ENCODE peak calls at places on chromosomes 2 and 18, in four cellular contexts. A is esophagus muscularis mucosa, G is ovary, D is kidney. S is an unnamed sample.

GRCh38 chr2:49251766-49252165 is 97.5 kb upstream of the FSHR start:
- DNase-seq in A (no peak), D (no peak), G (no peak), S (no peak)

GRCh38 chr2:70123829-70124117 is 36.5 kb downstream of the PCBP1 start:
- DNase-seq in G (no peak), A (no peak), D (no peak), S (no peak)

GRCh38 chr2:167954500-167954899 is 292.9 kb downstream of the STK39 start:
- DNase-seq in A (no peak), G (no peak), D (no peak), S (no peak)

GRCh38 chr18:45940724-45941123 is 26.4 kb downstream of the EPG5 start:
- DNase-seq in A (no peak), G (no peak), D (no peak), S (no peak)

GRCh38 chr2:226308981-226309380 is 490.6 kb downstream of the IRS1 start:
- DNase-seq in D (no peak), G (no peak), A (no peak), S (no peak)

GRCh38 chr2:121028577-121028976 is 256.4 kb downstream of the TFCP2L1 start:
- DNase-seq in A (peak; percentile 57), G (no peak), D (no peak), S (no peak)

GRCh38 chr18:23595610-23596009 is 9.3 kb upstream of the NPC1 start:
- DNase-seq in A (no peak), D (no peak), G (no peak), S (no peak)

GRCh38 chr2:46814160-46814559 is 101.4 kb downstream of the MCFD2 start:
- DNase-seq in D (peak; percentile 97), G (peak; percentile 66), A (peak; percentile 96), S (peak; percentile 30)

GRCh38 chr2:152573168-152573567 is 144.1 kb downstream of the PRPF40A start:
- DNase-seq in D (no peak), G (no peak), A (peak; percentile 78), S (no peak)

GRCh38 chr18:57771183-57771582 is 31.9 kb downstream of the ATP8B1 start:
- DNase-seq in D (no peak), G (no peak), A (no peak), S (peak; percentile 32)

GRCh38 chr2:112276954-112277353 is 1.6 kb downstream of the ZC3H6 start:
- DNase-seq in G (no peak), D (no peak), A (no peak), S (no peak)

GRCh38 chr2:109238580-109238979 is 109.6 kb downstream of the SH3RF3 start:
- DNase-seq in G (no peak), A (peak; percentile 94), D (peak; percentile 89), S (no peak)

GRCh38 chr2:167196461-167197252 is 308.4 kb downstream of the XIRP2 start:
- DNase-seq in A (no peak), D (no peak), G (no peak), S (peak; percentile 9)

GRCh38 chr2:25587361-25587760 is 86.0 kb downstream of the DTNB start:
- DNase-seq in A (no peak), G (no peak), D (no peak), S (no peak)

GRCh38 chr18:13461488-13461887 is 242.9 kb downstream of the LDLRAD4 start:
- DNase-seq in D (no peak), G (no peak), A (no peak), S (no peak)

GRCh38 chr18:70288851-70289328 is at the start of gene SOCS6:
- DNase-seq in A (no peak), G (peak; percentile 67), D (peak; percentile 90), S (peak; percentile 82)

GRCh38 chr2:174970092-174970491 is 35.1 kb downstream of the CHN1 start:
- DNase-seq in G (no peak), D (no peak), A (no peak), S (no peak)

GRCh38 chr2:234291765-234292204 is 205.1 kb downstream of the ARL4C start:
- DNase-seq in D (peak; percentile 74), A (no peak), G (no peak), S (peak; percentile 52)
- H3K4me1 ChIP-seq in D (peaks cover 5% of the 10 kb centered on the region), A (no peaks in the 10 kb centered on the region), G (no peaks in the 10 kb centered on the region), S (no peaks in the 10 kb centered on the region)

GRCh38 chr2:10407432-10407831 is 40.7 kb downstream of the ODC1 start:
- DNase-seq in D (no peak), G (no peak), A (no peak), S (no peak)
- H3K4me1 ChIP-seq in D (peaks cover 39% of the 10 kb centered on the region), G (peaks cover 1% of the 10 kb centered on the region), A (peaks cover 63% of the 10 kb centered on the region), S (peaks cover 13% of the 10 kb centered on the region)

DNA sequence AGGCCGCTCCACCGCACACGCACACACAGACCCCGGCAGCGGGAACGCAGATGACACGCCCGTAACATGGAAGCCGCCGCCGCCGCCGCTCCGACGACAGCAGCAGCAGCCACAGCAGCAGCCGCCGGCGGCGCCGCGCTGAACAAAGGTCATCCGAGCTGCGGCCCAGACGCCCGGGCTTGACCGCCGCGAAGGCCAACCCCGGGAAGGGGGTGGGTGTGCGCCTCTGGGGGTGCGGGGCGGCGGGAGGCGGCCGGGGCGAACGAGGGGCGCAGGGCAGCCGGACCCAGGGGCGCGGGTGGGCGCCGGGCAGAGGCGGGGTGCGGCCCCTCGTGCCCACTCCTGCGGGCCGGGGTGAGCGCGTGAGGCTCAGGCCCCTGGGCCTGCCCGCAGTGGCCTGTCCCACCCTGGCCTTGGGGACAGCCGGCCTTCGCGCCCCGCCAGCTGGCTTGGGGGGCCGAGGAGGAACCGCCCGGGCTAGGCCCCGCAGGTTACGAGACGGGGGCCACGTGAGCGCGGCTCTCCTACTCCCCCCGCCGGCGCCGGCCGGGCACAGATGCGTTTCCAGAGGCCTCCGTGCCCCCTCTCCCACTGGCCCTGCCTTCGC is 1.0 kb upstream of the ZNF532 start:
- DNase-seq in A (no peak), G (peak; percentile 76), D (peak; percentile 90), S (peak; percentile 79)
- H3K4me1 ChIP-seq in A (peaks cover 87% of the 10 kb centered on the region), G (peaks cover 28% of the 10 kb centered on the region), D (peaks cover 34% of the 10 kb centered on the region), S (peaks cover 78% of the 10 kb centered on the region)

GRCh38 chr2:99939135-99939534 is 203.3 kb downstream of the AFF3 start:
- DNase-seq in D (no peak), A (no peak), G (no peak), S (peak; percentile 38)

GRCh38 chr2:99938250-99938649 is 204.1 kb downstream of the AFF3 start:
- DNase-seq in D (no peak), A (peak; percentile 75), G (no peak), S (no peak)

GRCh38 chr2:99936065-99936464 is 206.3 kb downstream of the AFF3 start:
- DNase-seq in A (peak; percentile 74), G (no peak), D (no peak), S (no peak)

GRCh38 chr2:99933894-99934650 is 208.3 kb downstream of the AFF3 start:
- DNase-seq in A (peak; percentile 68), G (no peak), D (no peak), S (no peak)

DNA sequence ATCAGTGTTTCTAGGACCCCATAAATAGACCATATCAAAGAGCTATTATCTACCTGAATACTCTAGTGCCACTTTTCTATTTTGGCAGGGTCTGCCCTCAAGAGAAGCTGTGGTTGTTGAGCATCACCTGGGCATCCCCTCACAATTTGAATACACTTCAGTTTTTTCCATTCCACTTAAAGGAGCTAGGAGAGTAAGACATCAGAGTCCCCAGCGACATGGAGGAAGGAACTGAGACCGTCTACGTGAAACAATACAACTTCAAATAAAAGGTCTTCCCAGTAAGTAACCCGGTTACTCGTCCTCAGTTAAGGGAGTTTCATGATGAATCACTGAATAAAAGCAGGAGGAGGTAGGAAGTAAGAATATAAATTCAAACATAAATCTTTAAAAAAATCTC is 206.7 kb downstream of the AFF3 start:
- DNase-seq in A (peak; percentile 42), G (no peak), D (no peak), S (no peak)
- H3K4me1 ChIP-seq in A (no peaks in the 10 kb centered on the region), G (peaks cover 2% of the 10 kb centered on the region), D (no peaks in the 10 kb centered on the region), S (peaks cover 11% of the 10 kb centered on the region)

DNA sequence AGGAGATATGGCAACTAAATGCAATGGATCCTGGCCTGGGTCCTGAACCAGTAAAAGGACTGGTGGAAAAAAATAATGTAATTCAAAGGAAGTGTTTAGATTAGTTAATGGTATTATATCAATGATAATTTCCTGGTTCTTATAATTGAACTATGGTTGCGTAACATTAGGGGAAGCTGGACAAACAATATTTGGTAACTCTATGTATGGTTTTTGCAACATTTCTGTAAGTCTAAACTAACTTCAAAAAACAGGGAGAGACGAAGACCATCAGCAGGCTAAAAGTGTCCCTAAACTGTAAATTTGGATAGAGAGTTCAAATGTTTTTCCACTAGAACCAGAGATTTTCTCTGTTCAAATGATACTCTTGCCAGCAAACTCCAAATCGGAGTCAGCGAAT is 36.9 kb downstream of the KLF7 start:
- DNase-seq in G (no peak), D (no peak), A (no peak), S (no peak)
- H3K4me1 ChIP-seq in G (peaks cover 9% of the 10 kb centered on the region), D (peaks cover 8% of the 10 kb centered on the region), A (peaks cover 78% of the 10 kb centered on the region), S (peaks cover 10% of the 10 kb centered on the region)

DNA sequence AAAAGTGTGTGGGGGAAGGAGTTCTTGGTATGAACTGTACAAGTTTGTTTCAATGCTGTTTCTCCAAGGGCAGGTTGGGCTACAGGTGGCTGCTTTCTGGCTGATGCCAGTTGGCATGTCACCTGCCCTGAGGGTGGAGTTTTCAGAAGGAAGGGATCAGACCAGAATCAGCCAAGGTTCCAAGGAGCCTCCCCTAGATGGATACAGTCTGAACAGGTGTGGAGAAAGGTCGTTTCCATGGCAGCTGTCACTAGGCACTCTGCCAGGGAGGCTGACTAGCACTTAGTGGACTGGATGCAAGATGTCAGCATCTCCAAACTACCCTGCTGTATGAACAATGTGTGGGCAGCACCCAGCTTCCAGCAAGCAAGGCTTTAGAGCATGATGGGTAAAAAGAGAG is 444.4 kb upstream of the HNRNPA3 start:
- DNase-seq in D (peak; percentile 82), G (no peak), A (no peak), S (no peak)
- H3K4me1 ChIP-seq in D (no peaks in the 10 kb centered on the region), G (no peaks in the 10 kb centered on the region), A (no peaks in the 10 kb centered on the region), S (no peaks in the 10 kb centered on the region)

GRCh38 chr2:163717993-163718680 is 17.7 kb downstream of the FIGN start:
- DNase-seq in G (no peak), D (no peak), A (no peak), S (no peak)
- H3K4me1 ChIP-seq in G (peaks cover 3% of the 10 kb centered on the region), D (peaks cover 3% of the 10 kb centered on the region), A (peaks cover 7% of the 10 kb centered on the region), S (peaks cover 25% of the 10 kb centered on the region)

GRCh38 chr18:9742588-9743131 is 34.6 kb downstream of the RAB31 start:
- DNase-seq in A (peak; percentile 83), G (no peak), D (no peak), S (no peak)
- H3K4me1 ChIP-seq in A (peaks cover 47% of the 10 kb centered on the region), G (peaks cover 13% of the 10 kb centered on the region), D (peaks cover 18% of the 10 kb centered on the region), S (peaks cover 21% of the 10 kb centered on the region)

GRCh38 chr18:79795446-79795845 is 2.3 kb upstream of the KCNG2 start:
- DNase-seq in D (peak; percentile 40), A (no peak), G (no peak), S (no peak)
- H3K4me1 ChIP-seq in D (peaks cover 5% of the 10 kb centered on the region), A (peaks cover 26% of the 10 kb centered on the region), G (no peaks in the 10 kb centered on the region), S (peaks cover 9% of the 10 kb centered on the region)

GRCh38 chr2:235690082-235690808 is 196.4 kb downstream of the AGAP1 start:
- DNase-seq in A (no peak), D (no peak), G (no peak), S (peak; percentile 45)

GRCh38 chr2:235688511-235689426 is 194.9 kb downstream of the AGAP1 start:
- DNase-seq in A (no peak), G (no peak), D (no peak), S (no peak)

GRCh38 chr2:235690809-235691450 is 197.1 kb downstream of the AGAP1 start:
- DNase-seq in A (no peak), G (no peak), D (no peak), S (no peak)

GRCh38 chr2:235692076-235692475 is 198.2 kb downstream of the AGAP1 start:
- DNase-seq in G (no peak), A (no peak), D (peak; percentile 39), S (no peak)

GRCh38 chr2:235689427-235689853 is 195.6 kb downstream of the AGAP1 start:
- DNase-seq in G (no peak), D (no peak), A (no peak), S (no peak)
- H3K4me1 ChIP-seq in G (no peaks in the 10 kb centered on the region), D (peaks cover 4% of the 10 kb centered on the region), A (peaks cover 59% of the 10 kb centered on the region), S (peaks cover 10% of the 10 kb centered on the region)